ENCODE peak calls at places on chromosomes 12 and 14, in six cellular contexts. E is NB4; I is ecto neural progenitor cell; Y is HCT116; M is AG10803; G is stimulated activated CD4-positive, alpha-beta T cell treated with anti-CD3 and anti-CD28 coated beads, Interleukin-4, amount 100 ng/mL, for 1 hour. O is an unnamed sample.

GRCh38 chr12:102062419-102062806 is 622 bp upstream of the WASHC3 start:
- DNase-seq in E (no peak), I (no peak), Y (no peak), M (no peak), G (no peak), O (no peak)

GRCh38 chr12:113232787-113233585 is 11.7 kb downstream of the TPCN1 start:
- DNase-seq in E (no peak), I (no peak), Y (no peak), M (peak), G (peak), O (peak)

GRCh38 chr12:254039-254438 is 8.6 kb downstream of the SLC6A13 start:
- DNase-seq in E (no peak), I (peak), Y (no peak), M (no peak), G (no peak), O (no peak)

GRCh38 chr12:31849090-31849687 is 110.0 kb upstream of the RESF1 start:
- DNase-seq in E (peak), I (no peak), Y (peak), M (no peak), G (no peak), O (no peak)

GRCh38 chr14:91098591-91098990 is 15.3 kb upstream of the DGLUCY start:
- DNase-seq in E (no peak), I (no peak), Y (no peak), M (no peak), G (no peak), O (no peak)

GRCh38 chr12:13042666-13043230 is 1.4 kb upstream of the FAM234B start:
- DNase-seq in E (no peak), I (no peak), Y (no peak), M (no peak), G (no peak), O (no peak)

GRCh38 chr12:6229823-6230222 is 29.6 kb downstream of the CD9 start:
- DNase-seq in E (peak), I (no peak), Y (no peak), M (peak), G (no peak), O (peak)

GRCh38 chr12:7989827-7990491 is 42.6 kb upstream of the FOXJ2 start:
- DNase-seq in E (peak), I (no peak), Y (no peak), M (no peak), G (peak), O (no peak)

GRCh38 chr14:93564918-93565317 is 134.2 kb downstream of the UNC79 start:
- DNase-seq in E (no peak), I (no peak), Y (no peak), M (no peak), G (no peak), O (no peak)

GRCh38 chr12:20369164-20370000 is 1.0 kb downstream of the PDE3A start:
- DNase-seq in E (peak), I (peak), Y (no peak), M (peak), G (no peak), O (peak)

GRCh38 chr12:95218164-95218851 is 701 bp downstream of the VEZT start:
- DNase-seq in E (peak), I (no peak), Y (no peak), M (peak), G (no peak), O (peak)

GRCh38 chr12:22437031-22437806 is 102.7 kb upstream of the ST8SIA1 start:
- DNase-seq in E (no peak), I (peak), Y (no peak), M (no peak), G (no peak), O (peak)

GRCh38 chr12:132329739-132330548 is 555 bp upstream of the GALNT9 start:
- DNase-seq in E (no peak), I (no peak), Y (no peak), M (no peak), G (no peak), O (no peak)

GRCh38 chr14:33210304-33210703 is 271.6 kb downstream of the NPAS3 start:
- DNase-seq in E (peak), I (peak), Y (no peak), M (peak), G (no peak), O (peak)

GRCh38 chr14:34030864-34031263 is 80.0 kb upstream of the EGLN3 start:
- DNase-seq in E (no peak), I (no peak), Y (no peak), M (peak), G (no peak), O (peak)

GRCh38 chr14:72476657-72477499 is 417.0 kb downstream of the DPF3 start:
- DNase-seq in E (peak), I (no peak), Y (peak), M (peak), G (peak), O (peak)

GRCh38 chr12:111276189-111276588 is 92.7 kb downstream of the PHETA1 start:
- DNase-seq in E (no peak), I (no peak), Y (no peak), M (no peak), G (no peak), O (peak)

GRCh38 chr12:124898200-124898950 is 16.1 kb downstream of the UBC start:
- DNase-seq in E (peak), I (no peak), Y (no peak), M (no peak), G (peak), O (peak)

GRCh38 chr12:124398578-124399227 is 103.8 kb downstream of the RFLNA start:
- DNase-seq in E (no peak), I (no peak), Y (no peak), M (no peak), G (no peak), O (no peak)

GRCh38 chr12:72057330-72057911 is 118.8 kb downstream of the TPH2 start:
- DNase-seq in E (no peak), I (no peak), Y (no peak), M (no peak), G (no peak), O (no peak)

GRCh38 chr12:4379410-4379809 is at the start of gene FGF23:
- DNase-seq in E (no peak), I (peak), Y (no peak), M (peak), G (no peak), O (no peak)

GRCh38 chr12:46896680-46897079 is 70.9 kb upstream of the SLC38A4 start:
- DNase-seq in E (no peak), I (no peak), Y (no peak), M (no peak), G (no peak), O (no peak)

GRCh38 chr12:50507930-50508329 is 3.1 kb downstream of the DIP2B start:
- DNase-seq in E (no peak), I (no peak), Y (no peak), M (no peak), G (no peak), O (no peak)

GRCh38 chr12:80648866-80649265 is 58.6 kb upstream of the MYF6 start:
- DNase-seq in E (no peak), I (no peak), Y (no peak), M (peak), G (no peak), O (peak)

GRCh38 chr12:10226740-10227139 is 14.1 kb downstream of the GABARAPL1 start:
- DNase-seq in E (no peak), I (no peak), Y (no peak), M (no peak), G (no peak), O (no peak)

GRCh38 chr12:75666126-75666979 is 154.9 kb upstream of the KRR1 start:
- DNase-seq in E (no peak), I (peak), Y (no peak), M (peak), G (no peak), O (peak)

GRCh38 chr12:124372831-124373230 is 77.9 kb downstream of the RFLNA start:
- DNase-seq in E (no peak), I (no peak), Y (no peak), M (no peak), G (no peak), O (no peak)

GRCh38 chr14:65281991-65282908 is 130.3 kb upstream of the FUT8 start:
- DNase-seq in E (peak), I (peak), Y (no peak), M (peak), G (no peak), O (peak)

GRCh38 chr12:52061470-52062166 is 8.2 kb upstream of the ATG101 start:
- DNase-seq in E (no peak), I (no peak), Y (no peak), M (no peak), G (no peak), O (no peak)

GRCh38 chr12:2385529-2385928 is 332.7 kb downstream of the CACNA1C start:
- DNase-seq in E (no peak), I (no peak), Y (no peak), M (no peak), G (no peak), O (no peak)

GRCh38 chr12:131900397-131900796 is 6.0 kb downstream of the ULK1 start:
- DNase-seq in E (no peak), I (no peak), Y (no peak), M (no peak), G (no peak), O (no peak)

GRCh38 chr12:53193953-53194716 is 12.9 kb downstream of the ITGB7 start:
- DNase-seq in E (no peak), I (no peak), Y (no peak), M (no peak), G (no peak), O (no peak)

GRCh38 chr12:107288414-107289125 is 195.2 kb upstream of the CRY1 start:
- DNase-seq in E (no peak), I (peak), Y (no peak), M (no peak), G (no peak), O (no peak)

GRCh38 chr12:27237790-27238771 is 6.0 kb upstream of the STK38L start:
- DNase-seq in E (peak), I (no peak), Y (no peak), M (no peak), G (no peak), O (peak)

GRCh38 chr12:27534060-27534764 is 10.2 kb downstream of the PPFIBP1 start:
- DNase-seq in E (no peak), I (no peak), Y (no peak), M (no peak), G (no peak), O (no peak)

O was measured in GM23248.